ENCODE peak calls at places on chromosomes 16 and 17, in five cellular contexts. B is AG04450; W is GM23338; E is glutamatergic neuron; A is CD8-positive, alpha-beta T cell. Z is an unnamed sample.

GRCh38 chr17:49723423-49723822 is 15.7 kb upstream of the SLC35B1 start:
- DNase-seq in B (no peak), W (no peak), A (no peak), E (peak), Z (peak)

GRCh38 chr17:71869833-71870545 is 250.8 kb upstream of the SOX9 start:
- DNase-seq in B (no peak), A (no peak), E (no peak), W (no peak), Z (no peak)

GRCh38 chr17:80673152-80673920 is 128.7 kb downstream of the RPTOR start:
- DNase-seq in B (no peak), W (no peak), A (no peak), E (no peak), Z (no peak)

GRCh38 chr16:6258056-6258455 is 1074.6 kb upstream of the RBFOX1 start:
- DNase-seq in W (no peak), B (no peak), E (no peak), A (no peak), Z (no peak)

GRCh38 chr16:19210175-19210924 is 42.3 kb downstream of the SYT17 start:
- DNase-seq in E (no peak), A (no peak), B (peak), W (no peak), Z (no peak)

GRCh38 chr17:67281053-67281452 is 36.1 kb upstream of the HELZ start:
- DNase-seq in A (no peak), W (peak), B (no peak), E (peak), Z (no peak)

GRCh38 chr17:35170968-35171771 is 23.0 kb downstream of the SLC35G3 start:
- DNase-seq in B (no peak), A (no peak), W (no peak), E (no peak), Z (no peak)

GRCh38 chr16:3182608-3183444 is 5.2 kb upstream of the OR1F1 start:
- DNase-seq in W (peak), A (no peak), B (no peak), E (peak), Z (no peak)

GRCh38 chr16:1102333-1102700 is 6.3 kb upstream of the C1QTNF8 start:
- DNase-seq in A (no peak), W (no peak), B (no peak), E (no peak), Z (no peak)

GRCh38 chr17:8900626-8901585 is 33.4 kb upstream of the PIK3R6 start:
- DNase-seq in W (peak), B (no peak), A (no peak), E (no peak), Z (peak)

GRCh38 chr16:57422026-57422944 is 17.7 kb downstream of the CCL17 start:
- DNase-seq in W (peak), E (peak), B (peak), A (no peak), Z (no peak)

GRCh38 chr16:17258848-17259713 is 211.7 kb downstream of the XYLT1 start:
- DNase-seq in W (peak), E (no peak), A (no peak), B (no peak), Z (no peak)

GRCh38 chr17:7228920-7229319 is 5.4 kb downstream of the DVL2 start:
- DNase-seq in E (no peak), W (no peak), B (no peak), A (no peak), Z (no peak)

GRCh38 chr17:34133350-34133749 is 121.7 kb upstream of the CCL2 start:
- DNase-seq in E (no peak), A (no peak), B (no peak), W (no peak), Z (no peak)

GRCh38 chr16:78045865-78046581 is 23.7 kb downstream of the CLEC3A start:
- DNase-seq in W (peak), E (peak), A (no peak), B (peak), Z (peak)

GRCh38 chr17:32516940-32517711 is 30.3 kb downstream of the CDK5R1 start:
- DNase-seq in B (no peak), W (no peak), A (no peak), E (no peak), Z (no peak)

GRCh38 chr16:56673916-56674315 is 4.3 kb downstream of the MT1H start:
- DNase-seq in W (peak), A (no peak), E (peak), B (no peak), Z (no peak)

GRCh38 chr17:39722965-39723848 is 7.1 kb downstream of the MIEN1 start:
- DNase-seq in W (peak), E (no peak), B (no peak), A (no peak), Z (no peak)

GRCh38 chr17:42647778-42648177 is 11.3 kb upstream of the TUBG2 start:
- DNase-seq in B (no peak), A (no peak), E (no peak), W (no peak), Z (no peak)

GRCh38 chr16:66472961-66473610 is 46.0 kb downstream of the BEAN1 start:
- DNase-seq in B (no peak), A (no peak), W (no peak), E (no peak), Z (no peak)

GRCh38 chr17:79974786-79975497 is 60.7 kb downstream of the TBC1D16 start:
- DNase-seq in A (no peak), W (peak), B (no peak), E (no peak), Z (no peak)

GRCh38 chr17:81409190-81409935 is 14.1 kb downstream of the BAHCC1 start:
- DNase-seq in A (no peak), B (no peak), W (peak), E (no peak), Z (no peak)

GRCh38 chr16:19710191-19710908 is 7.7 kb downstream of the KNOP1 start:
- DNase-seq in W (peak), A (no peak), B (no peak), E (no peak), Z (no peak)

GRCh38 chr16:31440511-31441184 is 1.9 kb downstream of the ZNF843 start:
- DNase-seq in E (no peak), W (no peak), A (no peak), B (no peak), Z (no peak)

GRCh38 chr17:78974635-78975591 is 4.8 kb downstream of the LGALS3BP start:
- DNase-seq in E (peak), B (peak), A (no peak), W (peak), Z (no peak)

GRCh38 chr16:83886199-83886971 is 12.5 kb upstream of the MLYCD start:
- DNase-seq in B (no peak), W (no peak), E (no peak), A (no peak), Z (no peak)

GRCh38 chr16:83887564-83887963 is 11.4 kb upstream of the MLYCD start:
- DNase-seq in A (no peak), W (no peak), E (peak), B (no peak), Z (no peak)

GRCh38 chr16:83890359-83890758 is 8.6 kb upstream of the MLYCD start:
- DNase-seq in A (no peak), B (no peak), W (no peak), E (no peak), Z (no peak)

GRCh38 chr16:83888672-83889044 is 10.3 kb upstream of the MLYCD start:
- DNase-seq in E (no peak), A (no peak), W (no peak), B (no peak), Z (no peak)

DNA sequence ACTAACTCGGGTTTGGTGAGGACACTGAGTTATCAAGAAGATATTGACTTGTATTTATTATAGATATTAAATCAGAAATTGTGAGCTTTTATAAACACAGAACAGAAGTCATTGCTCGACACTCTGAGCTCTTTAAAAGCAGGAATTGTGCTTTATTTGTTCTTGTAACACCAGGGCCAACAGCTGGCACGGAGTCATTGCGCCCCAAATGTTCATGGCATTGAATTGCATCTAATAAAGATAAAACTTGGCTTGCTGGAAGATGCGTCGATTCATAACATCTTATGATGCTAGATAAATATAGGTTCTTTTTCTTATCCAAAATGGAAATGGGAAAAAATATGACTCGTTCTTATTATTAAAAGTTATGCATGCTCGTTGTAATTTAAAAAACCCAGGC is 11.8 kb upstream of the MLYCD start:
- DNase-seq in B (no peak), W (peak), A (no peak), E (peak), Z (no peak)
- TF ChIP-seq CTCF in B (no peak), W (peak), A (no peak), E (no peak), Z (no peak)

GRCh38 chr16:10578474-10579316 is 1.7 kb downstream of the EMP2 start:
- DNase-seq in B (no peak), A (no peak), E (no peak), W (no peak), Z (no peak)

GRCh38 chr16:10577305-10578202 is 2.8 kb downstream of the EMP2 start:
- DNase-seq in E (peak), A (no peak), B (no peak), W (peak), Z (no peak)

GRCh38 chr16:10581507-10581906 is 1.1 kb upstream of the EMP2 start:
- DNase-seq in E (no peak), B (no peak), A (no peak), W (no peak), Z (no peak)

GRCh38 chr16:10579575-10579964 is 828 bp downstream of the EMP2 start:
- DNase-seq in A (no peak), W (no peak), E (no peak), B (no peak), Z (no peak)

DNA sequence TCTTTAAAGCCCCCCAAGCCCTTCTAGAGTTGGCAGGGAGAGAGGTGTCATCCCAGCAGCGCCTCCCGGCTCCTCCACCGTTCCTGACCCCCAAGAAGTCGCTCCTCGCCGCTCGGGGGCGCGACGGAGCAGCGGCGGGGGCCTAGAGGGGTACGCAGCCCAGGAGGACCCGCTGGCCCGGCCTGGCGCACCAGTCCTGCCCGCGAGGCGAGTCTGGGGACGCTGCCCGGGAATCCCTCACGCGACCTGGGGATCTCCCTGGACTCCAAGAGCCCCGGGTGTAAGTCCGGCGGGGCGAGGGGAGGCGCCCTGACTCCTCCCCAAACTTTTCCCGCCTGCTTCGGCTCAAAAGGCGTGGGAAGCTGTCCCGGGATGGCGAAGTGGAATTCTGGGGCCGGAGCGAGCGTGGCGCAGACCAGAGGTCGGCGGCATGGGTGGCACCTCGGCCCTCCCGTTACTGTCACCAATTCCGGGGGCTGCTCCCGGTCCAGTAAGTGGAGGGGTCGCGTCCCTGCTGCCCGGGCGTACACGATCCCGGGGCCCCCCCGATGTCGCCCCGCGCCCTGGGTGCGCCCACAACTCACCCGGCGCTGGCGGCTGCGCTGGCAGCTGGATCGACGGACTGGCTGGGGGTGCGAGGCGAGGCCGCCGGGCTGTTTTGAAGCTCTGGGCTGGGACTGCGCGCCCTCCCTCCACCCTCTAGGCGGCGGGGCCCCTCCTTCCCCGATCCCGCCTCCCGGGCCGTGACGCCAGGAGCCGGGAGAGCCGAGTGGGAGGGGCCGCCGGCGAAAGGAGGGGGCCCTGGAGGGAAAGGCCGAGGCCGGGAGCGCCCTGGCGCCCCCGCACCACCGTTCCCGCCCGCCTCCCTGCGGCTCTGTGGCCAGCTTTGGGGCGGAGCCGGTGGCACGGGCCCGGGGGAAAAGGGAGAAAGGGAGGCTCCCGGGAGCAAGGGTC is at the start of gene EMP2:
- DNase-seq in A (no peak), W (peak), E (peak), B (peak), Z (peak)
- TF ChIP-seq CTCF in A (no peak), W (peak), E (peak), B (peak), Z (no peak)

GRCh38 chr17:48555183-48555615 is 10.3 kb upstream of the HOXB2 start:
- DNase-seq in W (no peak), A (no peak), B (peak), E (no peak), Z (no peak)
- TF ChIP-seq CTCF in W (no peak), A (no peak), B (no peak), E (no peak), Z (no peak)

GRCh38 chr16:4338125-4338582 is 13.0 kb downstream of the PAM16 start:
- DNase-seq in W (no peak), A (no peak), B (no peak), E (no peak), Z (no peak)
- TF ChIP-seq CTCF in W (peak), A (no peak), B (peak), E (no peak), Z (no peak)

DNA sequence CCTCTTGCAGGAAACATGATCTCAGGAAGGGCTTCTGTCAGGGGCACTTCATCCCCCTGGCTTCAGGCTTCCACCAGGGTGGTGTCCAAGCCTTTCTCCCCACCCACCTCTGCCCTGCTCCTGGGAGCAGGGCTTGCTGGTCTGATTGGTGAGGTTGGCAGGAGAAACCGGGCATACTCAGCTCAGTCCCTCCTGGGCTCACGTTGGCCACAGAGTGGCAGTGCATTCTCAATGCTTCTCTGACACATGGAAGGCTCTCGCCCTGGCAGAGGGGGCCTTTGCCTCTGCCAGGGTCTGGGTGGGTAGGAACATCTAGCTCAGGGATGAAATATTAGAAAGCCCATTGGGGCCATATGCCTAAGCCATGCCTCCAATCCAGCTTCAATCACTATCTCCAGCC is 142.8 kb downstream of the AXIN2 start:
- DNase-seq in B (no peak), E (no peak), W (no peak), A (no peak), Z (no peak)
- TF ChIP-seq CTCF in B (no peak), E (no peak), W (no peak), A (no peak), Z (no peak)

GRCh38 chr17:28230011-28230410 is 89.0 kb upstream of the TMEM97 start:
- DNase-seq in E (no peak), W (peak), B (no peak), A (no peak), Z (no peak)

GRCh38 chr17:28227278-28228108 is 91.5 kb upstream of the TMEM97 start:
- DNase-seq in W (peak), A (no peak), B (no peak), E (peak), Z (peak)

GRCh38 chr17:28228986-28229729 is 89.8 kb upstream of the TMEM97 start:
- DNase-seq in B (no peak), A (no peak), E (no peak), W (no peak), Z (no peak)

GRCh38 chr17:28226563-28226962 is 92.4 kb upstream of the TMEM97 start:
- DNase-seq in A (no peak), E (no peak), B (no peak), W (no peak), Z (no peak)

DNA sequence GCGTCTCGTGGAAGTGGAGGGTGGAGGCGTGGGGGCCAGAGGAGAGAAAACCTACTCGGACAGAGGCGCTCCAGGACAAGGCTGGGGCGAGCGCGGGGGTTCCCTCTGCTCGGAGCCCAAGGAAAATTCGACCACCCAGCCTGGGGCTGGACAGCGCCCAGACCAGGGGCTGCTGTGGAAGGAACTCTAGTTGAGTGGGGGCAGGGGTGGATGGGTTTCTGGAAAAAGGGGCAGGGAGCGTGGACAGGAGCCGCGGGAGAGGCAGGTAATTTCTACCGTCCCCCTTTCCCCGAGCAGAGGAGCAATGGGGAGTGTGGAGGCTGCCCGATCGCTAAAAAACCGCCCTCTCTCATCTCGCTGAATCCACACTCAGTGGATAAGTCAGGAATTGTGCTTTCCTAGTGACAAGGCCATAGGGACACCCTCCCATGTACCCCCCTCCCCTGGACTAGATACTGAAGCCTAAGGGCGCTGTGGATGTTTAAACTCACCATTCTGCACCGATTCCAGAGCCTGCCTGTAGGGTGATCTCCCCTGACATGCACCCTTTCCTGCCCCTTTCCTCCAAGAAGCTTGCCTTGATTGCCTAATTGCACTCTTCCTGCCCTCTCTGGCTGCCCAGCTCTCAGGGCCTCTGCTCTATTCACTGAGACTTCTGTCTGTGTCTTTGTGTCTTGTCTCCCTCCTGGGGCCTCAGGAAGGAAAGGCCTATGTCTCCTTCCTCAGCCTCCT is 90.7 kb upstream of the TMEM97 start:
- DNase-seq in B (no peak), A (no peak), W (peak), E (no peak), Z (no peak)
- TF ChIP-seq CTCF in B (peak), A (no peak), W (peak), E (peak), Z (no peak)

DNA sequence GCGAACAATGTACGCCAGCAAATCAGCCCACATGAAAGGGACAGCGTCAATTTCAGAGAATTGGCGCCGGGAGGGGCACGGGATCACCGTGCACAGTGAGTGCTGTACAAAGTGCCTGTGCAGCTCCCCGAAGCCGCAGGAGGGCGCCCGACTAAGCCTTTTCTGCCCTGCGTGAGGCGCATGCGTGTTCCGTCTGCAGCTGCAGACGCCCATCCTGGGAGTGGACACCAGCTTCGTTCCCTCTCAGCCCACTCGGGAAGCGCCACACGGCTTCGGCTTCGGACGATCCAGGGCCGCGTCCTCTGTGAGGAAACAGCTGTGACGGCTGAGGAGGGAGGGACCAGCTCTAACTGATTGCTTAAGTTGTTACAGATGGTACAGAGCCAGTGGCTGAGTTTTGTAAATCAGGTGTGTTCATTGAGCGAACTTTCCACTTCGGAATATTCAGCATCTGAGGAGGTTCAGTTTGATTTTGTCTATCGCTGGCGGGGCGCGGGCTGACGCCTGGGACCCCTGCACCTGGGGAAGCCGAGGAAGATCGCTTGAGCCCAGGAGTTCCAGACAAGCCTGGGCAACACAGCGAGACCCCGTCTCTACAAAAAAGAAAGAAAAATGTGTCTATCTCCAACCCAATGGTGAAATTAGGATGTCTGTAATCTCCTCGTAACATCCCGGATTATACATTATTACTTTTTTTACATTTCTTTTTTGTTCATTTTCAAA is 15.4 kb upstream of the ZNF287 start:
- DNase-seq in B (peak), A (peak), E (peak), W (peak), Z (peak)
- TF ChIP-seq CTCF in B (peak), A (peak), E (peak), W (peak), Z (peak)

GRCh38 chr16:23505942-23506605 is 4.2 kb downstream of the GGA2 start:
- DNase-seq in E (no peak), A (no peak), B (no peak), W (no peak), Z (no peak)
- TF ChIP-seq CTCF in E (no peak), A (no peak), B (no peak), W (no peak), Z (no peak)